ENCODE peak calls at places on chromosomes 13 and 19, in eight cellular contexts. One of them, this sample, is unnamed.

GRCh38 chr19:10431943-10432735 is 11.8 kb downstream of the PDE4A start:
- DNase-seq in HFF-Myc: no peak
- DNase-seq in fibroblast of lung: no peak
- DNase-seq in dorsolateral prefrontal cortex: no peak
- DNase-seq in choroid plexus epithelial cell: no peak
- DNase-seq in lower leg skin: peak
- DNase-seq in GM10248: peak
- DNase-seq in breast epithelium: no peak
- DNase-seq in this sample: no peak

GRCh38 chr19:10219678-10220077 is 11.5 kb downstream of the S1PR2 start:
- DNase-seq in HFF-Myc: no peak
- DNase-seq in fibroblast of lung: peak
- DNase-seq in dorsolateral prefrontal cortex: no peak
- DNase-seq in choroid plexus epithelial cell: peak
- DNase-seq in lower leg skin: no peak
- DNase-seq in GM10248: peak
- DNase-seq in breast epithelium: no peak
- DNase-seq in this sample: peak

GRCh38 chr19:39009001-39009400 is 23.3 kb downstream of the FBXO27 start:
- DNase-seq in HFF-Myc: no peak
- DNase-seq in fibroblast of lung: no peak
- DNase-seq in dorsolateral prefrontal cortex: no peak
- DNase-seq in choroid plexus epithelial cell: no peak
- DNase-seq in lower leg skin: no peak
- DNase-seq in GM10248: no peak
- DNase-seq in breast epithelium: no peak
- DNase-seq in this sample: no peak

GRCh38 chr13:76991432-76991795 is 467 bp upstream of the CLN5 start:
- DNase-seq in HFF-Myc: no peak
- DNase-seq in fibroblast of lung: no peak
- DNase-seq in dorsolateral prefrontal cortex: no peak
- DNase-seq in choroid plexus epithelial cell: no peak
- DNase-seq in lower leg skin: peak
- DNase-seq in GM10248: peak
- DNase-seq in breast epithelium: peak
- DNase-seq in this sample: no peak

GRCh38 chr19:13275016-13275722 is 125.0 kb downstream of the IER2 start:
- DNase-seq in HFF-Myc: no peak
- DNase-seq in fibroblast of lung: no peak
- DNase-seq in dorsolateral prefrontal cortex: no peak
- DNase-seq in choroid plexus epithelial cell: peak
- DNase-seq in lower leg skin: no peak
- DNase-seq in GM10248: no peak
- DNase-seq in breast epithelium: no peak
- DNase-seq in this sample: no peak

GRCh38 chr13:113559061-113559460 is 25.5 kb upstream of the TFDP1 start:
- DNase-seq in HFF-Myc: no peak
- DNase-seq in fibroblast of lung: no peak
- DNase-seq in dorsolateral prefrontal cortex: no peak
- DNase-seq in choroid plexus epithelial cell: no peak
- DNase-seq in lower leg skin: peak
- DNase-seq in GM10248: no peak
- DNase-seq in breast epithelium: no peak
- DNase-seq in this sample: no peak

GRCh38 chr19:892243-892996 is 567 bp downstream of the MED16 start:
- DNase-seq in HFF-Myc: no peak
- DNase-seq in fibroblast of lung: no peak
- DNase-seq in dorsolateral prefrontal cortex: no peak
- DNase-seq in choroid plexus epithelial cell: peak
- DNase-seq in lower leg skin: no peak
- DNase-seq in GM10248: no peak
- DNase-seq in breast epithelium: no peak
- DNase-seq in this sample: no peak

GRCh38 chr19:51602189-51602854 is 27.9 kb downstream of the SIGLEC5 start:
- DNase-seq in HFF-Myc: no peak
- DNase-seq in fibroblast of lung: no peak
- DNase-seq in dorsolateral prefrontal cortex: no peak
- DNase-seq in choroid plexus epithelial cell: no peak
- DNase-seq in lower leg skin: no peak
- DNase-seq in GM10248: peak
- DNase-seq in breast epithelium: no peak
- DNase-seq in this sample: no peak

GRCh38 chr13:79246575-79246949 is 159.5 kb downstream of the RBM26 start:
- DNase-seq in HFF-Myc: no peak
- DNase-seq in fibroblast of lung: no peak
- DNase-seq in dorsolateral prefrontal cortex: no peak
- DNase-seq in choroid plexus epithelial cell: no peak
- DNase-seq in lower leg skin: no peak
- DNase-seq in GM10248: no peak
- DNase-seq in breast epithelium: no peak
- DNase-seq in this sample: peak

GRCh38 chr19:41584931-41585330 is 9.0 kb downstream of the CEACAM21 start:
- DNase-seq in HFF-Myc: no peak
- DNase-seq in fibroblast of lung: no peak
- DNase-seq in dorsolateral prefrontal cortex: no peak
- DNase-seq in choroid plexus epithelial cell: no peak
- DNase-seq in lower leg skin: no peak
- DNase-seq in GM10248: no peak
- DNase-seq in breast epithelium: no peak
- DNase-seq in this sample: no peak

GRCh38 chr13:40180776-40181175 is 485.7 kb downstream of the FOXO1 start:
- DNase-seq in HFF-Myc: no peak
- DNase-seq in fibroblast of lung: no peak
- DNase-seq in dorsolateral prefrontal cortex: no peak
- DNase-seq in choroid plexus epithelial cell: no peak
- DNase-seq in lower leg skin: no peak
- DNase-seq in GM10248: no peak
- DNase-seq in breast epithelium: no peak
- DNase-seq in this sample: no peak

GRCh38 chr19:57559008-57559403 is 657 bp downstream of the ZNF550 start:
- DNase-seq in HFF-Myc: no peak
- DNase-seq in fibroblast of lung: no peak
- DNase-seq in dorsolateral prefrontal cortex: peak
- DNase-seq in choroid plexus epithelial cell: peak
- DNase-seq in lower leg skin: no peak
- DNase-seq in GM10248: peak
- DNase-seq in breast epithelium: no peak
- DNase-seq in this sample: peak

GRCh38 chr19:16442386-16443276 is 29.1 kb downstream of the EPS15L1 start:
- DNase-seq in HFF-Myc: no peak
- DNase-seq in fibroblast of lung: no peak
- DNase-seq in dorsolateral prefrontal cortex: peak
- DNase-seq in choroid plexus epithelial cell: no peak
- DNase-seq in lower leg skin: no peak
- DNase-seq in GM10248: no peak
- DNase-seq in breast epithelium: no peak
- DNase-seq in this sample: no peak

GRCh38 chr19:42173695-42174094 is 41.4 kb upstream of the POU2F2 start:
- DNase-seq in HFF-Myc: no peak
- DNase-seq in fibroblast of lung: no peak
- DNase-seq in dorsolateral prefrontal cortex: no peak
- DNase-seq in choroid plexus epithelial cell: no peak
- DNase-seq in lower leg skin: no peak
- DNase-seq in GM10248: no peak
- DNase-seq in breast epithelium: no peak
- DNase-seq in this sample: no peak

GRCh38 chr19:58170860-58171259 is 12.0 kb upstream of the ZNF274 start:
- DNase-seq in HFF-Myc: no peak
- DNase-seq in fibroblast of lung: no peak
- DNase-seq in dorsolateral prefrontal cortex: no peak
- DNase-seq in choroid plexus epithelial cell: peak
- DNase-seq in lower leg skin: no peak
- DNase-seq in GM10248: no peak
- DNase-seq in breast epithelium: no peak
- DNase-seq in this sample: peak

GRCh38 chr13:85528578-85529215 is 270.5 kb downstream of the SLITRK6 start:
- DNase-seq in HFF-Myc: peak
- DNase-seq in fibroblast of lung: peak
- DNase-seq in dorsolateral prefrontal cortex: no peak
- DNase-seq in choroid plexus epithelial cell: peak
- DNase-seq in lower leg skin: no peak
- DNase-seq in GM10248: no peak
- DNase-seq in breast epithelium: no peak
- DNase-seq in this sample: peak

GRCh38 chr19:54416695-54417491 is 1.6 kb downstream of the TTYH1 start:
- DNase-seq in HFF-Myc: no peak
- DNase-seq in fibroblast of lung: no peak
- DNase-seq in dorsolateral prefrontal cortex: no peak
- DNase-seq in choroid plexus epithelial cell: no peak
- DNase-seq in lower leg skin: no peak
- DNase-seq in GM10248: no peak
- DNase-seq in breast epithelium: no peak
- DNase-seq in this sample: no peak

GRCh38 chr13:59906413-59907027 is 257.2 kb downstream of the DIAPH3 start:
- DNase-seq in HFF-Myc: peak
- DNase-seq in fibroblast of lung: peak
- DNase-seq in dorsolateral prefrontal cortex: no peak
- DNase-seq in choroid plexus epithelial cell: peak
- DNase-seq in lower leg skin: no peak
- DNase-seq in GM10248: no peak
- DNase-seq in breast epithelium: no peak
- DNase-seq in this sample: peak

GRCh38 chr13:20860844-20861243 is 41.7 kb downstream of the XPO4 start:
- DNase-seq in HFF-Myc: no peak
- DNase-seq in fibroblast of lung: no peak
- DNase-seq in dorsolateral prefrontal cortex: no peak
- DNase-seq in choroid plexus epithelial cell: no peak
- DNase-seq in lower leg skin: no peak
- DNase-seq in GM10248: no peak
- DNase-seq in breast epithelium: no peak
- DNase-seq in this sample: no peak

GRCh38 chr19:44626067-44626624 is 12.8 kb downstream of the IGSF23 start:
- DNase-seq in HFF-Myc: peak
- DNase-seq in fibroblast of lung: peak
- DNase-seq in dorsolateral prefrontal cortex: no peak
- DNase-seq in choroid plexus epithelial cell: peak
- DNase-seq in lower leg skin: no peak
- DNase-seq in GM10248: no peak
- DNase-seq in breast epithelium: peak
- DNase-seq in this sample: peak

GRCh38 chr19:18379803-18380747 is 5.9 kb upstream of the GDF15 start:
- DNase-seq in HFF-Myc: peak
- DNase-seq in fibroblast of lung: peak
- DNase-seq in dorsolateral prefrontal cortex: no peak
- DNase-seq in choroid plexus epithelial cell: peak
- DNase-seq in lower leg skin: peak
- DNase-seq in GM10248: no peak
- DNase-seq in breast epithelium: peak
- DNase-seq in this sample: peak

GRCh38 chr13:26628706-26629105 is 71.2 kb downstream of the WASF3 start:
- DNase-seq in HFF-Myc: no peak
- DNase-seq in fibroblast of lung: peak
- DNase-seq in dorsolateral prefrontal cortex: no peak
- DNase-seq in choroid plexus epithelial cell: peak
- DNase-seq in lower leg skin: no peak
- DNase-seq in GM10248: no peak
- DNase-seq in breast epithelium: no peak
- DNase-seq in this sample: peak
- TF ChIP-seq CTCF in HFF-Myc: peak
- TF ChIP-seq CTCF in fibroblast of lung: peak
- TF ChIP-seq CTCF in dorsolateral prefrontal cortex: no peak
- TF ChIP-seq CTCF in choroid plexus epithelial cell: peak
- TF ChIP-seq CTCF in lower leg skin: no peak
- TF ChIP-seq CTCF in GM10248: no peak
- TF ChIP-seq CTCF in breast epithelium: no peak
- TF ChIP-seq CTCF in this sample: peak

GRCh38 chr19:3969435-3970312 is 1.2 kb downstream of the DAPK3 start:
- DNase-seq in HFF-Myc: no peak
- DNase-seq in fibroblast of lung: peak
- DNase-seq in dorsolateral prefrontal cortex: no peak
- DNase-seq in choroid plexus epithelial cell: peak
- DNase-seq in lower leg skin: no peak
- DNase-seq in GM10248: no peak
- DNase-seq in breast epithelium: peak
- DNase-seq in this sample: peak
- TF ChIP-seq CTCF in HFF-Myc: peak
- TF ChIP-seq CTCF in fibroblast of lung: peak
- TF ChIP-seq CTCF in dorsolateral prefrontal cortex: no peak
- TF ChIP-seq CTCF in choroid plexus epithelial cell: peak
- TF ChIP-seq CTCF in lower leg skin: no peak
- TF ChIP-seq CTCF in GM10248: no peak
- TF ChIP-seq CTCF in breast epithelium: no peak
- TF ChIP-seq CTCF in this sample: peak

DNA sequence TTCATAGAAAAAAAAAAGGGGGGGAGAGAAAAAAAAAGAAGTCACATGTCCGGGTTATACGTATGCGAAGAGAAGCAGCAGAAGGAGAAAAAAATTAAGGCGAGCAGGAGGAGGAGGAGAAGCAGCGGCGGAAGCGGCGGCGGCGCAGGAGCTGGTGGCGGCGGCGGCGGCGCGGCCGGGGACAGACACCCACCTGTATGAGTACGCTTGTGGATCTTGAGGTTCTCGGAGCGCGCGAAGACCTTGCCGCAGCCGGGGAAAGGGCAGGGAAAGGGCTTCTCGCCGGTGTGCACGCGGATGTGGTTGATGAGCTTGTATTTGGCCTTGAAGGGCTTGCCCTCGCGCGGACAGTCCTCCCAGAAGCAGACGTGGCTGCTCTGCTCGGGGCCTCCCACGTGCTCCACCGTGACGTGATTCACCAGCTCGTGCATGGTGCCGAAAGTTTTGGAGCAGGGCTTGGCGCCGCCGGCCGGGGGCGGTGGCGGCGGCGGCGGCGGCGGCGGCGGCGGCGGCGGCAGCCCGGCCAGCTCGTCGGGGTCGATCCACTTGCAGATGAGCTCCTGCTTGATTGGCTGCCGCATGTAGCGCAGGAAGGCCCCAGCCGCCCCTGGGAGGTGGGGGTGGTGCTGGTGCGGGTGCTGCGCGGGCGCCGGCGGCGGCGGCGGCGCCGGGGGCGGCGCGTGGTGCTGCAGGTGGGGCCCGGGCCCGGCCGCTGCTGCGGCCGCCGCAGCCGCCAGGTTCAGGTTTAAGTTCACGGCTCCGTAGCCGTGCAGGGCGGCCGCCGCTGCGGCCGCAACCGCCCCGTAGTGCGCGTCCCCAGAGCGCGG is 1.4 kb downstream of the ZIC5 start:
- DNase-seq in HFF-Myc: no peak
- DNase-seq in fibroblast of lung: no peak
- DNase-seq in dorsolateral prefrontal cortex: peak
- DNase-seq in choroid plexus epithelial cell: peak
- DNase-seq in lower leg skin: no peak
- DNase-seq in GM10248: no peak
- DNase-seq in breast epithelium: no peak
- DNase-seq in this sample: no peak
- TF ChIP-seq CTCF in HFF-Myc: no peak
- TF ChIP-seq CTCF in fibroblast of lung: no peak
- TF ChIP-seq CTCF in dorsolateral prefrontal cortex: no peak
- TF ChIP-seq CTCF in choroid plexus epithelial cell: no peak
- TF ChIP-seq CTCF in lower leg skin: no peak
- TF ChIP-seq CTCF in GM10248: no peak
- TF ChIP-seq CTCF in breast epithelium: no peak
- TF ChIP-seq CTCF in this sample: no peak

DNA sequence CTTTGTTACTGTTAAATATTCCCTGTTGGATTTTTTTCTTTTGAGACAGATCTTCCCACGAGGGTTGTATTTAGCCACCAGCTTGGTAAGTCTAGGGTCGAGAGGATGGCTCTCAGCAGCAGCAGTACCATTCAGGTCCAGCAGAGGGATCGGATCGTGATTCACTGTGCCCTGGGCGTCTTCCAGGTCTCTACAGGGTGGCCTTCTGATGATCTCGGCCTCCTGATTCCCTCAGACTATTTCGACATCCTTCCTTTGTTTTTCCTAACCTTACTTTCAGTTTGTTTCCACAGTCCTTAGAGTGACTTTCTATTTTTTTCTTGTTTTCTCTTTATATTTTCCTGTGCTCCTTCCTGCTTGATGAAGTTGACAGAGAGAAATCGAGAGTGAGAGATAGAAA is 1436.9 kb downstream of the UQCRFS1 start:
- DNase-seq in HFF-Myc: no peak
- DNase-seq in fibroblast of lung: peak
- DNase-seq in dorsolateral prefrontal cortex: no peak
- DNase-seq in choroid plexus epithelial cell: peak
- DNase-seq in lower leg skin: no peak
- DNase-seq in GM10248: no peak
- DNase-seq in breast epithelium: no peak
- DNase-seq in this sample: peak
- TF ChIP-seq CTCF in HFF-Myc: peak
- TF ChIP-seq CTCF in fibroblast of lung: peak
- TF ChIP-seq CTCF in dorsolateral prefrontal cortex: no peak
- TF ChIP-seq CTCF in choroid plexus epithelial cell: peak
- TF ChIP-seq CTCF in lower leg skin: no peak
- TF ChIP-seq CTCF in GM10248: no peak
- TF ChIP-seq CTCF in breast epithelium: no peak
- TF ChIP-seq CTCF in this sample: peak

This sample was measured in MCF 10A.